ENCODE peak calls at places on chromosomes 2 and 18, in eight cellular contexts. M is heart right ventricle, Y is IMR-90, Q is uterus, J is MM.1S, L is ovary, F is sigmoid colon, N is pancreas. S is an unnamed sample.

GRCh38 chr2:237189799-237190198 is 104.1 kb downstream of the COPS8 start:
- DNase-seq in L (no peak), J (no peak), Y (no peak), F (no peak), Q (no peak), M (no peak), N (no peak), S (no peak)

GRCh38 chr2:137525644-137526190 is 438.6 kb upstream of the HNMT start:
- DNase-seq in M (no peak), F (no peak), Q (no peak), Y (no peak), L (no peak), N (no peak), J (no peak), S (no peak)

GRCh38 chr2:37665622-37666362 is 5.7 kb downstream of the CDC42EP3 start:
- DNase-seq in N (no peak), M (no peak), L (no peak), J (no peak), Y (no peak), F (no peak), Q (no peak), S (no peak)

GRCh38 chr2:12008425-12009061 is 262.1 kb downstream of the LPIN1 start:
- DNase-seq in M (no peak), F (no peak), Y (peak; percentile 64), J (no peak), N (no peak), L (no peak), Q (no peak), S (no peak)

GRCh38 chr18:77102246-77103040 is 30.1 kb downstream of the MBP start:
- DNase-seq in N (no peak), J (peak; percentile 81), F (no peak), Q (no peak), Y (peak; percentile 93), M (no peak), L (no peak), S (no peak)

GRCh38 chr2:20961858-20962257 is 82.0 kb downstream of the APOB start:
- DNase-seq in J (no peak), Y (no peak), N (no peak), M (no peak), Q (peak; percentile 20), F (peak; percentile 84), L (no peak), S (peak; percentile 83)

GRCh38 chr2:156329031-156329921 is 3.2 kb downstream of the NR4A2 start:
- DNase-seq in M (no peak), N (no peak), Q (no peak), L (peak; percentile 38), J (no peak), Y (no peak), F (peak; percentile 68), S (no peak)

GRCh38 chr2:84912984-84913383 is 7.5 kb downstream of the TMSB10 start:
- DNase-seq in J (no peak), N (no peak), L (no peak), Y (no peak), M (no peak), Q (no peak), F (no peak), S (no peak)

GRCh38 chr2:220228310-220229006 is 601.0 kb downstream of the SLC4A3 start:
- DNase-seq in Y (peak; percentile 99), F (no peak), L (no peak), Q (no peak), N (no peak), M (no peak), J (no peak), S (no peak)

GRCh38 chr2:234951386-234952269 is at the start of gene SH3BP4:
- DNase-seq in J (peak; percentile 28), L (peak; percentile 90), Q (peak; percentile 83), N (peak; percentile 87), F (peak; percentile 86), M (peak; percentile 83), Y (peak; percentile 72), S (peak; percentile 75)

DNA sequence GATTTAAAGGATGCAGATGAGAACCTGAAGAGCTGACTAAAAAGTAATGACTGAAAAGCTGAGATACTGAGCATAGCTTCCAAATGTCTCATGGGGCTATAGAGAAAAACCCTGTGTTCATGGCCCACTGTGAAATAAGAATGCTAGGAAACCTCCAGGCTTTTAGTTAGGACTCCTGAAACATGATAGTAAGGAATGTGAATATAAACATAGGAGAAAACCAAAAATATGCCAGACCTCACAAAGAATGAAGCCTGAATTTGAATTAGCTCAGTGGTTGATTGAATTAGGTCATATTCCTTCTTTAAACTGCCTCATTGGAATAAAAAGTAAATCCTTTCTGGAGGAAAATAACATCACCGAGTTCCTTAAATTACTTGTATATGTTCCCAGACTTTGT is 194.5 kb upstream of the NXPH2 start:
- DNase-seq in Q (no peak), N (no peak), M (no peak), L (no peak), F (no peak), J (no peak), Y (no peak), S (no peak)
- H3K4me1 ChIP-seq in Q (no peaks in the 10 kb centered on the region), N (no peaks in the 10 kb centered on the region), M (no peaks in the 10 kb centered on the region), L (no peaks in the 10 kb centered on the region), F (no peaks in the 10 kb centered on the region), J (no peaks in the 10 kb centered on the region), Y (no peaks in the 10 kb centered on the region), S (no peaks in the 10 kb centered on the region)

GRCh38 chr2:70895998-70896764 is 39.5 kb upstream of the ATP6V1B1 start:
- DNase-seq in M (no peak), Q (no peak), J (no peak), L (no peak), F (no peak), N (no peak), Y (no peak), S (no peak)
- TF ChIP-seq CTCF in M (no peak), Q (no peak), J (no peak), L (no peak), F (no peak), N (no peak), Y (no peak), S (no peak)

DNA sequence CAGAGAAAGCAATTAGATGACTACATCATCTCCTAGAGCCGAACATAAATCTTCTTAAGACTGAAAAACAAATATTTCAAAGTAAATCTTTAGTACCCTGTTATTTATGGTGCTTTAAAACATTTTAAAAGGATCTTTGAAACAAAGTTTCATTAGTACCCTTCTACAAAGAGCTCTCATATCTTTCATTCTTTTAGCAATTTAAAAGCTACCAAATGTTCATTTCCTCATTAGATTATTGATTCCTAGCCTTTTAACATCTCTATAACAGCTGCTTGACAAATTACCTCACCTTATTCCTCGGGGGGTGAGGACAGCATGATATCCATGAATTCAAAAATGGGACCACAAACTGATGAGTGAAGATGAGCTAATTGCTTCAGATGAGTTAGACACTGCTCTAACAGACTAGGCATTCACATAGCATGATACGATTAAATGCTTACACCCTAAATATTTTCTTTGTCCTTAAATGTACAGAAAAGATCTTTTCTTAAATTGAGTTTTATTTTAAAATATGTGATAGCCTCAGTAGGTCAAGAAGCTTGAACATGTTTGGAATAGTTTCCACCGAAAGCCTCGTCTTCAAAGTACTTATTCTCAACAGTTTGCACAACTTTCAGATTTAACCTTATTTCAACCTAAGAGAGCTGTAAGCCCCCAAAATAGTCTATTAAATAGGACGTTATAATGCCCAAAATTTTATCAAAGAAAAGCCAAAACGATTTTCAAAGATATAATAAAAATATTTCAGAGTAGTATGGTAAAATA is 2.1 kb downstream of the ATAD2B start:
- DNase-seq in L (no peak), N (no peak), Y (no peak), M (no peak), J (no peak), Q (no peak), F (no peak), S (no peak)
- H3K4me1 ChIP-seq in L (peaks cover 8% of the 10 kb centered on the region), N (peaks cover 15% of the 10 kb centered on the region), Y (no peaks in the 10 kb centered on the region), M (peaks cover 56% of the 10 kb centered on the region), J (peaks cover 21% of the 10 kb centered on the region), Q (peaks cover 16% of the 10 kb centered on the region), F (peaks cover 52% of the 10 kb centered on the region), S (peaks cover 46% of the 10 kb centered on the region)

DNA sequence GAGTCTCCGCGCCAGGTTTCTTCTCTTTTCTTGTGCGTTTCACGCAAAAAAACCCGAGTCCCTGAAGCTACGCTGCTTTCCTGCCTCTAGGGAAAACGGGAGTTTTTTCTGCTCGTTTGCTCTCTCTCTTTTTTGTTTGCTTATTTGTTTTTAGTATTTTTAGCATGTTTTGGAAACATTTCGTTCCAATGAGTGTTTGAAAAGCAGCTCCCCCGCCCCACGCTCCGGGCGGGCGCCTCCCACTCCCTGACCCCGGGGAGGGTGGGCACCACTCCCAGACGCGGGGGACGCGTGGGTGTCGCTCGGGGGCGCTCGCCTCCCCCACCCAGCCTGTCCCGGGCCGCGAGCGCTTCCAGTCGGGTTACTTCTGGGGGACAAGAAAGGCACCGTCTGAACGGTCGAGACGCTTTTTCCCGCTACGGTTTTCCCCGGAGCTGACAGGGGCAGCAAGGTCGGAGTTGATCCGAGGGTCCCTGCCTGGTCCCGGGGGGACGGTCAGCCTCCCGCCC is 446 bp upstream of the EFHD1 start:
- DNase-seq in F (peak; percentile 83), N (no peak), Y (no peak), J (no peak), Q (peak; percentile 87), L (peak; percentile 92), M (peak; percentile 53), S (peak; percentile 68)
- TF ChIP-seq CTCF in F (no peak), N (no peak), Y (no peak), J (no peak), Q (no peak), L (no peak), M (no peak), S (peak; percentile 15)

S was measured in tibial artery.